ENCODE peak calls at places on chromosomes 6 and 20, in eight cellular contexts. One of them, this sample, is unnamed.

GRCh38 chr6:119110601-119111548 is 32.4 kb upstream of the FAM184A start:
- DNase-seq in neuronal stem cell: peak; percentile 21
- DNase-seq in esophagus squamous epithelium: no peak
- DNase-seq in cardiac muscle cell: peak; percentile 74
- DNase-seq in tibial nerve: no peak
- DNase-seq in bronchial epithelial cell: peak; percentile 58
- DNase-seq in kidney epithelial cell: no peak
- DNase-seq in endodermal cell: peak; percentile 77
- DNase-seq in this sample: no peak

GRCh38 chr6:34656378-34657036 is 40.1 kb downstream of the ILRUN start:
- DNase-seq in neuronal stem cell: no peak
- DNase-seq in esophagus squamous epithelium: no peak
- DNase-seq in cardiac muscle cell: peak; percentile 57
- DNase-seq in tibial nerve: no peak
- DNase-seq in bronchial epithelial cell: peak; percentile 67
- DNase-seq in kidney epithelial cell: no peak
- DNase-seq in endodermal cell: no peak
- DNase-seq in this sample: no peak

GRCh38 chr6:134238960-134239795 is 78.7 kb downstream of the SGK1 start:
- DNase-seq in neuronal stem cell: no peak
- DNase-seq in esophagus squamous epithelium: no peak
- DNase-seq in cardiac muscle cell: peak; percentile 25
- DNase-seq in tibial nerve: no peak
- DNase-seq in bronchial epithelial cell: no peak
- DNase-seq in kidney epithelial cell: no peak
- DNase-seq in endodermal cell: no peak
- DNase-seq in this sample: no peak

GRCh38 chr20:13515796-13516533 is 122.8 kb downstream of the TASP1 start:
- DNase-seq in neuronal stem cell: no peak
- DNase-seq in esophagus squamous epithelium: no peak
- DNase-seq in cardiac muscle cell: no peak
- DNase-seq in tibial nerve: no peak
- DNase-seq in bronchial epithelial cell: no peak
- DNase-seq in kidney epithelial cell: no peak
- DNase-seq in endodermal cell: no peak
- DNase-seq in this sample: no peak

GRCh38 chr6:108836061-108836460 is 12.2 kb upstream of the ARMC2 start:
- DNase-seq in neuronal stem cell: no peak
- DNase-seq in esophagus squamous epithelium: no peak
- DNase-seq in cardiac muscle cell: no peak
- DNase-seq in tibial nerve: no peak
- DNase-seq in bronchial epithelial cell: no peak
- DNase-seq in kidney epithelial cell: no peak
- DNase-seq in endodermal cell: no peak
- DNase-seq in this sample: no peak

GRCh38 chr6:2818593-2818992 is 23.1 kb downstream of the SERPINB1 start:
- DNase-seq in neuronal stem cell: no peak
- DNase-seq in esophagus squamous epithelium: no peak
- DNase-seq in cardiac muscle cell: peak; percentile 64
- DNase-seq in tibial nerve: no peak
- DNase-seq in bronchial epithelial cell: peak; percentile 85
- DNase-seq in kidney epithelial cell: no peak
- DNase-seq in endodermal cell: no peak
- DNase-seq in this sample: no peak

GRCh38 chr6:11423667-11424066 is 113.9 kb upstream of the TMEM170B start:
- DNase-seq in neuronal stem cell: no peak
- DNase-seq in esophagus squamous epithelium: no peak
- DNase-seq in cardiac muscle cell: no peak
- DNase-seq in tibial nerve: no peak
- DNase-seq in bronchial epithelial cell: peak; percentile 95
- DNase-seq in kidney epithelial cell: no peak
- DNase-seq in endodermal cell: no peak
- DNase-seq in this sample: no peak

GRCh38 chr20:56249244-56249955 is 868 bp downstream of the MC3R start:
- DNase-seq in neuronal stem cell: no peak
- DNase-seq in esophagus squamous epithelium: no peak
- DNase-seq in cardiac muscle cell: peak; percentile 1
- DNase-seq in tibial nerve: no peak
- DNase-seq in bronchial epithelial cell: no peak
- DNase-seq in kidney epithelial cell: no peak
- DNase-seq in endodermal cell: peak; percentile 88
- DNase-seq in this sample: no peak

GRCh38 chr6:3916211-3916610 is 67.0 kb downstream of the FAM50B start:
- DNase-seq in neuronal stem cell: no peak
- DNase-seq in esophagus squamous epithelium: no peak
- DNase-seq in cardiac muscle cell: no peak
- DNase-seq in tibial nerve: no peak
- DNase-seq in bronchial epithelial cell: peak; percentile 31
- DNase-seq in kidney epithelial cell: no peak
- DNase-seq in endodermal cell: no peak
- DNase-seq in this sample: no peak

GRCh38 chr6:26524722-26525360 is 13.3 kb upstream of the HMGN4 start:
- DNase-seq in neuronal stem cell: no peak
- DNase-seq in esophagus squamous epithelium: no peak
- DNase-seq in cardiac muscle cell: no peak
- DNase-seq in tibial nerve: no peak
- DNase-seq in bronchial epithelial cell: no peak
- DNase-seq in kidney epithelial cell: no peak
- DNase-seq in endodermal cell: no peak
- DNase-seq in this sample: no peak

GRCh38 chr6:40948598-40948997 is 90.4 kb downstream of the UNC5CL start:
- DNase-seq in neuronal stem cell: no peak
- DNase-seq in esophagus squamous epithelium: no peak
- DNase-seq in cardiac muscle cell: no peak
- DNase-seq in tibial nerve: no peak
- DNase-seq in bronchial epithelial cell: peak; percentile 74
- DNase-seq in kidney epithelial cell: no peak
- DNase-seq in endodermal cell: peak; percentile 56
- DNase-seq in this sample: no peak

GRCh38 chr6:101422811-101423210 is 29.3 kb downstream of the GRIK2 start:
- DNase-seq in neuronal stem cell: no peak
- DNase-seq in esophagus squamous epithelium: no peak
- DNase-seq in cardiac muscle cell: no peak
- DNase-seq in tibial nerve: no peak
- DNase-seq in bronchial epithelial cell: no peak
- DNase-seq in kidney epithelial cell: no peak
- DNase-seq in endodermal cell: no peak
- DNase-seq in this sample: no peak

GRCh38 chr6:143336446-143337152 is 113.9 kb downstream of the ADAT2 start:
- DNase-seq in neuronal stem cell: no peak
- DNase-seq in esophagus squamous epithelium: no peak
- DNase-seq in cardiac muscle cell: peak; percentile 15
- DNase-seq in tibial nerve: no peak
- DNase-seq in bronchial epithelial cell: peak; percentile 82
- DNase-seq in kidney epithelial cell: no peak
- DNase-seq in endodermal cell: no peak
- DNase-seq in this sample: no peak

GRCh38 chr20:52410182-52410647 is 218.6 kb upstream of the ZFP64 start:
- DNase-seq in neuronal stem cell: no peak
- DNase-seq in esophagus squamous epithelium: no peak
- DNase-seq in cardiac muscle cell: peak; percentile 84
- DNase-seq in tibial nerve: no peak
- DNase-seq in bronchial epithelial cell: no peak
- DNase-seq in kidney epithelial cell: peak; percentile 14
- DNase-seq in endodermal cell: no peak
- DNase-seq in this sample: no peak

GRCh38 chr20:62045529-62046277 is 20.0 kb downstream of the TAF4 start:
- DNase-seq in neuronal stem cell: no peak
- DNase-seq in esophagus squamous epithelium: no peak
- DNase-seq in cardiac muscle cell: no peak
- DNase-seq in tibial nerve: no peak
- DNase-seq in bronchial epithelial cell: no peak
- DNase-seq in kidney epithelial cell: no peak
- DNase-seq in endodermal cell: no peak
- DNase-seq in this sample: no peak

GRCh38 chr20:62045118-62045517 is 20.6 kb downstream of the TAF4 start:
- DNase-seq in neuronal stem cell: no peak
- DNase-seq in esophagus squamous epithelium: no peak
- DNase-seq in cardiac muscle cell: no peak
- DNase-seq in tibial nerve: no peak
- DNase-seq in bronchial epithelial cell: no peak
- DNase-seq in kidney epithelial cell: no peak
- DNase-seq in endodermal cell: no peak
- DNase-seq in this sample: no peak

GRCh38 chr20:62046431-62046830 is 19.2 kb downstream of the TAF4 start:
- DNase-seq in neuronal stem cell: no peak
- DNase-seq in esophagus squamous epithelium: no peak
- DNase-seq in cardiac muscle cell: no peak
- DNase-seq in tibial nerve: no peak
- DNase-seq in bronchial epithelial cell: no peak
- DNase-seq in kidney epithelial cell: no peak
- DNase-seq in endodermal cell: no peak
- DNase-seq in this sample: no peak

GRCh38 chr20:62043131-62043914 is 22.4 kb downstream of the TAF4 start:
- DNase-seq in neuronal stem cell: no peak
- DNase-seq in esophagus squamous epithelium: no peak
- DNase-seq in cardiac muscle cell: peak; percentile 70
- DNase-seq in tibial nerve: no peak
- DNase-seq in bronchial epithelial cell: no peak
- DNase-seq in kidney epithelial cell: no peak
- DNase-seq in endodermal cell: no peak
- DNase-seq in this sample: no peak

DNA sequence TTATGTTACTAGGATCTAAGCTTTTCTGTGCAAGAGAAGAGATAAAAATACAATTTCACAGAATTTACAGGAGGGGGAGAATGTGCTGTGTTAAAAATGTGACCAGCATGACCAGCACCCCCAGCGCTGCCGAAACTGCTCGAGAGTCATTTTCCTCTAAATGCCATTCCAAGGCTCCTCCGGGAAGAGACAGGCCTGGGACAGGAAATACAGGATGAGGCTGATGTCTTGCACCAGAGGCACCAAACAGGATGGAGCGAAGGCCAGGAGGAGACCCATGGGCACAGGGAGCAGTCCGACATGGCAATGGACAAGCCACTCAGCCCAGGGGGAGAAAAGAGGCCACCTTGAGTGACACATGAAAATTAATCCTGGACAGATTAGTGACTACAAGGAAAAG is 21.0 kb downstream of the TAF4 start:
- DNase-seq in neuronal stem cell: no peak
- DNase-seq in esophagus squamous epithelium: no peak
- DNase-seq in cardiac muscle cell: no peak
- DNase-seq in tibial nerve: no peak
- DNase-seq in bronchial epithelial cell: no peak
- DNase-seq in kidney epithelial cell: no peak
- DNase-seq in endodermal cell: no peak
- DNase-seq in this sample: no peak
- H3K4me3 ChIP-seq in neuronal stem cell: no peak overlapping the region
- H3K4me3 ChIP-seq in esophagus squamous epithelium: no peak overlapping the region
- H3K4me3 ChIP-seq in cardiac muscle cell: no peak overlapping the region
- H3K4me3 ChIP-seq in tibial nerve: no peak overlapping the region
- H3K4me3 ChIP-seq in bronchial epithelial cell: no peak overlapping the region
- H3K4me3 ChIP-seq in kidney epithelial cell: no peak overlapping the region
- H3K4me3 ChIP-seq in endodermal cell: no peak overlapping the region
- H3K4me3 ChIP-seq in this sample: no peak overlapping the region

GRCh38 chr6:24909281-24910216 is 26.2 kb downstream of the RIPOR2 start:
- DNase-seq in neuronal stem cell: no peak
- DNase-seq in esophagus squamous epithelium: no peak
- DNase-seq in cardiac muscle cell: no peak
- DNase-seq in tibial nerve: no peak
- DNase-seq in bronchial epithelial cell: no peak
- DNase-seq in kidney epithelial cell: no peak
- DNase-seq in endodermal cell: peak; percentile 61
- DNase-seq in this sample: no peak
- H3K4me3 ChIP-seq in neuronal stem cell: peak overlapping the region; percentile 87
- H3K4me3 ChIP-seq in esophagus squamous epithelium: peak overlapping the region; percentile 60
- H3K4me3 ChIP-seq in cardiac muscle cell: peak overlapping the region; percentile 66
- H3K4me3 ChIP-seq in tibial nerve: peak overlapping the region; percentile 41
- H3K4me3 ChIP-seq in bronchial epithelial cell: no peak overlapping the region
- H3K4me3 ChIP-seq in kidney epithelial cell: no peak overlapping the region
- H3K4me3 ChIP-seq in endodermal cell: peak overlapping the region; percentile 90
- H3K4me3 ChIP-seq in this sample: peak overlapping the region; percentile 76

GRCh38 chr6:37705239-37706051 is 7.8 kb upstream of the MDGA1 start:
- DNase-seq in neuronal stem cell: peak; percentile 88
- DNase-seq in esophagus squamous epithelium: no peak
- DNase-seq in cardiac muscle cell: peak; percentile 92
- DNase-seq in tibial nerve: peak; percentile 59
- DNase-seq in bronchial epithelial cell: peak; percentile 52
- DNase-seq in kidney epithelial cell: no peak
- DNase-seq in endodermal cell: peak; percentile 96
- DNase-seq in this sample: peak; percentile 66

GRCh38 chr6:37704066-37704465 is 6.4 kb upstream of the MDGA1 start:
- DNase-seq in neuronal stem cell: no peak
- DNase-seq in esophagus squamous epithelium: no peak
- DNase-seq in cardiac muscle cell: no peak
- DNase-seq in tibial nerve: no peak
- DNase-seq in bronchial epithelial cell: no peak
- DNase-seq in kidney epithelial cell: no peak
- DNase-seq in endodermal cell: no peak
- DNase-seq in this sample: no peak

GRCh38 chr6:37706749-37707148 is 9.1 kb upstream of the MDGA1 start:
- DNase-seq in neuronal stem cell: no peak
- DNase-seq in esophagus squamous epithelium: no peak
- DNase-seq in cardiac muscle cell: no peak
- DNase-seq in tibial nerve: no peak
- DNase-seq in bronchial epithelial cell: no peak
- DNase-seq in kidney epithelial cell: no peak
- DNase-seq in endodermal cell: no peak
- DNase-seq in this sample: no peak

GRCh38 chr6:37702314-37702713 is 4.6 kb upstream of the MDGA1 start:
- DNase-seq in neuronal stem cell: no peak
- DNase-seq in esophagus squamous epithelium: no peak
- DNase-seq in cardiac muscle cell: no peak
- DNase-seq in tibial nerve: no peak
- DNase-seq in bronchial epithelial cell: no peak
- DNase-seq in kidney epithelial cell: no peak
- DNase-seq in endodermal cell: peak; percentile 59
- DNase-seq in this sample: no peak

DNA sequence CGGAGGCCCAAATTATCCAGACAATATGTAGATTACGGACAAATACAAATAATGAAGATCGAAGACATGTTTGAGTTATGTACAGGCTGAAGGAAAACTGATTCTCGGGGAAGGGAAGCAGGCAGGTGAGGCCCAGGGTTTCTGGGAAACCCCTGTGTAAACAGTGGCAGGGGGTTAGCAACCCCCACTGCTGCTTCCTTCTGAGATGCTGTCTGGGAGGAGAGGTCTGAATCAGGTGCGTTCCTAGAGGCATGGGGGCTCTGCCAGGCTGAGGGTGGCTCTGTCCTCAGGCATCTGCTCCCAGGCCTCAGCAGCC is 7.2 kb upstream of the MDGA1 start:
- DNase-seq in neuronal stem cell: no peak
- DNase-seq in esophagus squamous epithelium: no peak
- DNase-seq in cardiac muscle cell: no peak
- DNase-seq in tibial nerve: no peak
- DNase-seq in bronchial epithelial cell: no peak
- DNase-seq in kidney epithelial cell: no peak
- DNase-seq in endodermal cell: no peak
- DNase-seq in this sample: no peak
- H3K4me3 ChIP-seq in neuronal stem cell: peak overlapping the region; percentile 44
- H3K4me3 ChIP-seq in esophagus squamous epithelium: peak overlapping the region; percentile 52
- H3K4me3 ChIP-seq in cardiac muscle cell: peak overlapping the region; percentile 32
- H3K4me3 ChIP-seq in tibial nerve: peak overlapping the region; percentile 37
- H3K4me3 ChIP-seq in bronchial epithelial cell: peak overlapping the region; percentile 29
- H3K4me3 ChIP-seq in kidney epithelial cell: peak overlapping the region; percentile 37
- H3K4me3 ChIP-seq in endodermal cell: peak overlapping the region; percentile 77
- H3K4me3 ChIP-seq in this sample: peak overlapping the region; percentile 72

DNA sequence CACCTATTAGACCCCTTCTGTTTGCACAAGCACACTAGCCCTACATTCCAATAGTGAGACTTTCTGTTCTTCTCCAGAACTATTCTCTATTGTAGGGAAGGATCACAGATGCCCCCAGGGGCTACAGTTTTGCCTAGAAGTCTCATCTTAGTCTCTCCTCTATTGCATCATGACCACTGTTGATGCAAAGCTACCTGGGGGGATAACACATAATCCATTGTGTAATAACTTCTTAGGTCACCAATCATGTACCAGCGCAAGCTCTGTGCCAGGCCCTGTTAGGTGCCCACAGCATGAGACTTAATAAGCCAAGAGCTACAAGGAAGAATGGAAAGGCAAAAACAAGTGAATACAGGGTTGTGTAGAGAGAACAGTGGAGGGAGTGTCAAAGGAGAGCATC is 98.1 kb upstream of the TNFAIP3 start:
- DNase-seq in neuronal stem cell: no peak
- DNase-seq in esophagus squamous epithelium: no peak
- DNase-seq in cardiac muscle cell: no peak
- DNase-seq in tibial nerve: no peak
- DNase-seq in bronchial epithelial cell: peak; percentile 60
- DNase-seq in kidney epithelial cell: no peak
- DNase-seq in endodermal cell: no peak
- DNase-seq in this sample: no peak
- H3K4me3 ChIP-seq in neuronal stem cell: no peak overlapping the region
- H3K4me3 ChIP-seq in esophagus squamous epithelium: no peak overlapping the region
- H3K4me3 ChIP-seq in cardiac muscle cell: no peak overlapping the region
- H3K4me3 ChIP-seq in tibial nerve: no peak overlapping the region
- H3K4me3 ChIP-seq in bronchial epithelial cell: no peak overlapping the region
- H3K4me3 ChIP-seq in kidney epithelial cell: no peak overlapping the region
- H3K4me3 ChIP-seq in endodermal cell: no peak overlapping the region
- H3K4me3 ChIP-seq in this sample: no peak overlapping the region